ENCODE peak calls at places on chromosomes 7 and 10, in eight cellular contexts. Y is CD4-positive, alpha-beta T cell; Z is OCI-LY7; H is skeletal muscle cell; K is Calu3; M is EH; V is ACHN; X is T-cell. B is an unnamed sample.

GRCh38 chr7:7911756-7912155 is 56.8 kb upstream of the GLCCI1 start:
- DNase-seq in Y (no peak), Z (no peak), H (no peak), K (peak), M (no peak), V (no peak), X (no peak), B (no peak)

GRCh38 chr7:94173436-94173835 is 169.3 kb upstream of the BET1 start:
- DNase-seq in Y (no peak), Z (no peak), H (no peak), K (no peak), M (no peak), V (no peak), X (no peak), B (no peak)

GRCh38 chr10:7408494-7409044 is 2.3 kb downstream of the SFMBT2 start:
- DNase-seq in Y (peak), Z (peak), H (no peak), K (peak), M (no peak), V (peak), X (peak), B (no peak)

GRCh38 chr7:80187279-80187678 is 52.6 kb downstream of the GNAI1 start:
- DNase-seq in Y (no peak), Z (no peak), H (no peak), K (no peak), M (no peak), V (no peak), X (no peak), B (no peak)

GRCh38 chr7:102872460-102872859 is 40.3 kb upstream of the LRRC17 start:
- DNase-seq in Y (no peak), Z (no peak), H (peak), K (peak), M (peak), V (peak), X (no peak), B (no peak)

GRCh38 chr10:80493482-80494021 is 39.4 kb downstream of the TSPAN14 start:
- DNase-seq in Y (no peak), Z (no peak), H (peak), K (no peak), M (peak), V (no peak), X (no peak), B (peak)

GRCh38 chr7:127252736-127253288 is at the start of gene GRM8:
- DNase-seq in Y (no peak), Z (no peak), H (no peak), K (peak), M (peak), V (peak), X (peak), B (no peak)

GRCh38 chr7:150663802-150664494 is 21.6 kb upstream of the GIMAP2 start:
- DNase-seq in Y (peak), Z (peak), H (no peak), K (no peak), M (no peak), V (no peak), X (no peak), B (peak)

GRCh38 chr10:17578603-17579002 is 38.6 kb downstream of the HACD1 start:
- DNase-seq in Y (no peak), Z (no peak), H (no peak), K (no peak), M (no peak), V (no peak), X (no peak), B (no peak)

GRCh38 chr7:44385384-44386138 is 60.2 kb upstream of the CAMK2B start:
- DNase-seq in Y (no peak), Z (no peak), H (no peak), K (no peak), M (peak), V (no peak), X (no peak), B (no peak)

GRCh38 chr7:140435252-140435895 is 31.5 kb downstream of the RAB19 start:
- DNase-seq in Y (no peak), Z (no peak), H (no peak), K (peak), M (no peak), V (no peak), X (no peak), B (no peak)

GRCh38 chr7:41730668-41731067 is 27.8 kb upstream of the INHBA start:
- DNase-seq in Y (no peak), Z (no peak), H (no peak), K (no peak), M (peak), V (no peak), X (no peak), B (no peak)

GRCh38 chr7:137927386-137927785 is 74.5 kb downstream of the CREB3L2 start:
- DNase-seq in Y (no peak), Z (no peak), H (no peak), K (no peak), M (peak), V (no peak), X (no peak), B (no peak)

GRCh38 chr7:95324396-95324795 is at the start of gene PON1:
- DNase-seq in Y (no peak), Z (no peak), H (no peak), K (peak), M (no peak), V (no peak), X (no peak), B (peak)

GRCh38 chr10:110007171-110007700 is 548 bp upstream of the ADD3 start:
- DNase-seq in Y (peak), Z (no peak), H (no peak), K (peak), M (no peak), V (peak), X (no peak), B (peak)

GRCh38 chr10:84138478-84139125 is 707 bp upstream of the GHITM start:
- DNase-seq in Y (peak), Z (no peak), H (no peak), K (peak), M (no peak), V (no peak), X (peak), B (peak)

GRCh38 chr10:124372906-124373305 is 45.8 kb downstream of the OAT start:
- DNase-seq in Y (no peak), Z (no peak), H (no peak), K (no peak), M (no peak), V (no peak), X (no peak), B (no peak)

GRCh38 chr7:64516451-64516850 is 46.4 kb downstream of the ZNF680 start:
- DNase-seq in Y (no peak), Z (no peak), H (no peak), K (no peak), M (no peak), V (no peak), X (no peak), B (no peak)

GRCh38 chr7:158025651-158026600 is 561.7 kb downstream of the PTPRN2 start:
- DNase-seq in Y (no peak), Z (no peak), H (no peak), K (no peak), M (no peak), V (no peak), X (no peak), B (no peak)

GRCh38 chr10:110212119-110213006 is 5.0 kb downstream of the MXI1 start:
- DNase-seq in Y (peak), Z (peak), H (no peak), K (no peak), M (no peak), V (no peak), X (peak), B (peak)

GRCh38 chr10:75598998-75599397 is 167.6 kb downstream of the LRMDA start:
- DNase-seq in Y (no peak), Z (no peak), H (no peak), K (no peak), M (no peak), V (no peak), X (no peak), B (no peak)

GRCh38 chr7:85573849-85574248 is 387.0 kb upstream of the SEMA3D start:
- DNase-seq in Y (no peak), Z (peak), H (no peak), K (no peak), M (no peak), V (no peak), X (no peak), B (no peak)

GRCh38 chr7:140079121-140079536 is 16.4 kb upstream of the PARP12 start:
- DNase-seq in Y (no peak), Z (peak), H (peak), K (peak), M (peak), V (peak), X (no peak), B (peak)

GRCh38 chr10:132387723-132388210 is 9.2 kb upstream of the PWWP2B start:
- DNase-seq in Y (peak), Z (peak), H (no peak), K (peak), M (peak), V (peak), X (peak), B (peak)

GRCh38 chr10:97633921-97634320 is 621 bp upstream of the MORN4 start:
- DNase-seq in Y (no peak), Z (peak), H (no peak), K (peak), M (no peak), V (peak), X (peak), B (peak)

GRCh38 chr7:39504963-39505362 is 61.2 kb upstream of the YAE1 start:
- DNase-seq in Y (no peak), Z (no peak), H (no peak), K (peak), M (peak), V (peak), X (no peak), B (peak)

GRCh38 chr10:18214692-18215563 is 74.7 kb downstream of the CACNB2 start:
- DNase-seq in Y (no peak), Z (peak), H (no peak), K (peak), M (peak), V (peak), X (no peak), B (peak)

GRCh38 chr10:61810263-61810662 is 91.2 kb upstream of the ARID5B start:
- DNase-seq in Y (no peak), Z (no peak), H (no peak), K (no peak), M (no peak), V (no peak), X (no peak), B (no peak)

GRCh38 chr10:122727426-122727825 is 27.8 kb upstream of the C10orf120 start:
- DNase-seq in Y (no peak), Z (no peak), H (no peak), K (no peak), M (no peak), V (no peak), X (no peak), B (peak)

GRCh38 chr7:93889261-93889660 is 1.3 kb downstream of the TFPI2 start:
- DNase-seq in Y (no peak), Z (no peak), H (peak), K (no peak), M (peak), V (peak), X (no peak), B (no peak)

GRCh38 chr7:141441837-141442627 is 109.2 kb upstream of the AGK start:
- DNase-seq in Y (no peak), Z (no peak), H (no peak), K (no peak), M (no peak), V (no peak), X (no peak), B (no peak)

GRCh38 chr7:2002561-2003450 is 229.9 kb downstream of the MAD1L1 start:
- DNase-seq in Y (no peak), Z (no peak), H (no peak), K (no peak), M (no peak), V (no peak), X (no peak), B (no peak)

GRCh38 chr10:122321960-122322359 is 50.9 kb downstream of the BTBD16 start:
- DNase-seq in Y (no peak), Z (no peak), H (no peak), K (no peak), M (no peak), V (no peak), X (no peak), B (no peak)

GRCh38 chr10:63553473-63553872 is 32.3 kb downstream of the REEP3 start:
- DNase-seq in Y (no peak), Z (no peak), H (no peak), K (no peak), M (peak), V (no peak), X (no peak), B (no peak)

GRCh38 chr10:32207544-32207943 is 139.4 kb downstream of the EPC1 start:
- DNase-seq in Y (peak), Z (peak), H (no peak), K (peak), M (peak), V (peak), X (peak), B (peak)